ENCODE peak calls at places on chromosomes 16 and 17, in eight cellular contexts. One of them, this sample, is unnamed.
A peak's percentile ranks its signal among the peaks of the same experiment; 100 is the strongest.

GRCh38 chr17:79045830-79046500 is 22.0 kb downstream of the C1QTNF1 start:
- DNase-seq in body of pancreas: peak; percentile 76
- DNase-seq in endothelial cell of umbilical vein: peak; percentile 79
- DNase-seq in A549: peak; percentile 78
- DNase-seq in lower leg skin: no peak
- DNase-seq in NB4: peak; percentile 65
- DNase-seq in HCT116: peak; percentile 54
- DNase-seq in uterus: peak; percentile 79
- DNase-seq in this sample: peak; percentile 58

GRCh38 chr17:6549384-6550036 is 6.8 kb downstream of the PITPNM3 start:
- DNase-seq in body of pancreas: no peak
- DNase-seq in endothelial cell of umbilical vein: no peak
- DNase-seq in A549: no peak
- DNase-seq in lower leg skin: no peak
- DNase-seq in NB4: no peak
- DNase-seq in HCT116: no peak
- DNase-seq in uterus: no peak
- DNase-seq in this sample: no peak

GRCh38 chr17:73064084-73064938 is 28.2 kb downstream of the SLC39A11 start:
- DNase-seq in body of pancreas: peak; percentile 19
- DNase-seq in endothelial cell of umbilical vein: no peak
- DNase-seq in A549: no peak
- DNase-seq in lower leg skin: no peak
- DNase-seq in NB4: no peak
- DNase-seq in HCT116: no peak
- DNase-seq in uterus: no peak
- DNase-seq in this sample: peak; percentile 56

GRCh38 chr17:63497708-63498483 is 21.0 kb downstream of the ACE start:
- DNase-seq in body of pancreas: no peak
- DNase-seq in endothelial cell of umbilical vein: no peak
- DNase-seq in A549: peak; percentile 45
- DNase-seq in lower leg skin: no peak
- DNase-seq in NB4: peak; percentile 50
- DNase-seq in HCT116: peak; percentile 24
- DNase-seq in uterus: no peak
- DNase-seq in this sample: peak; percentile 25

GRCh38 chr17:80725532-80725931 is 180.9 kb downstream of the RPTOR start:
- DNase-seq in body of pancreas: no peak
- DNase-seq in endothelial cell of umbilical vein: no peak
- DNase-seq in A549: no peak
- DNase-seq in lower leg skin: no peak
- DNase-seq in NB4: no peak
- DNase-seq in HCT116: no peak
- DNase-seq in uterus: no peak
- DNase-seq in this sample: no peak

GRCh38 chr16:371729-372521 is 1.6 kb upstream of the MRPL28 start:
- DNase-seq in body of pancreas: no peak
- DNase-seq in endothelial cell of umbilical vein: no peak
- DNase-seq in A549: no peak
- DNase-seq in lower leg skin: no peak
- DNase-seq in NB4: no peak
- DNase-seq in HCT116: no peak
- DNase-seq in uterus: no peak
- DNase-seq in this sample: no peak

GRCh38 chr16:89187337-89188063 is 12.8 kb downstream of the SLC22A31 start:
- DNase-seq in body of pancreas: no peak
- DNase-seq in endothelial cell of umbilical vein: no peak
- DNase-seq in A549: peak; percentile 56
- DNase-seq in lower leg skin: no peak
- DNase-seq in NB4: peak; percentile 76
- DNase-seq in HCT116: no peak
- DNase-seq in uterus: no peak
- DNase-seq in this sample: peak; percentile 77

GRCh38 chr16:65441501-65441900 is 319.6 kb upstream of the CDH11 start:
- DNase-seq in body of pancreas: no peak
- DNase-seq in endothelial cell of umbilical vein: no peak
- DNase-seq in A549: no peak
- DNase-seq in lower leg skin: no peak
- DNase-seq in NB4: no peak
- DNase-seq in HCT116: no peak
- DNase-seq in uterus: no peak
- DNase-seq in this sample: no peak

GRCh38 chr16:630815-631405 is at the start of gene WFIKKN1:
- DNase-seq in body of pancreas: peak; percentile 55
- DNase-seq in endothelial cell of umbilical vein: no peak
- DNase-seq in A549: no peak
- DNase-seq in lower leg skin: no peak
- DNase-seq in NB4: no peak
- DNase-seq in HCT116: no peak
- DNase-seq in uterus: no peak
- DNase-seq in this sample: peak; percentile 42

GRCh38 chr17:1720856-1721386 is 3.6 kb upstream of the WDR81 start:
- DNase-seq in body of pancreas: peak; percentile 74
- DNase-seq in endothelial cell of umbilical vein: peak; percentile 58
- DNase-seq in A549: peak; percentile 81
- DNase-seq in lower leg skin: no peak
- DNase-seq in NB4: peak; percentile 55
- DNase-seq in HCT116: peak; percentile 61
- DNase-seq in uterus: peak; percentile 71
- DNase-seq in this sample: peak; percentile 71

GRCh38 chr16:58970775-58971174 is 236.7 kb upstream of the GOT2 start:
- DNase-seq in body of pancreas: no peak
- DNase-seq in endothelial cell of umbilical vein: no peak
- DNase-seq in A549: no peak
- DNase-seq in lower leg skin: no peak
- DNase-seq in NB4: no peak
- DNase-seq in HCT116: no peak
- DNase-seq in uterus: no peak
- DNase-seq in this sample: no peak

GRCh38 chr17:83194761-83195329 is 115.4 kb downstream of the METRNL start:
- DNase-seq in body of pancreas: no peak
- DNase-seq in endothelial cell of umbilical vein: no peak
- DNase-seq in A549: no peak
- DNase-seq in lower leg skin: peak; percentile 28
- DNase-seq in NB4: peak; percentile 60
- DNase-seq in HCT116: no peak
- DNase-seq in uterus: no peak
- DNase-seq in this sample: no peak

GRCh38 chr17:58911741-58912343 is 156.2 kb downstream of the PPM1E start:
- DNase-seq in body of pancreas: no peak
- DNase-seq in endothelial cell of umbilical vein: no peak
- DNase-seq in A549: no peak
- DNase-seq in lower leg skin: no peak
- DNase-seq in NB4: no peak
- DNase-seq in HCT116: peak; percentile 16
- DNase-seq in uterus: no peak
- DNase-seq in this sample: no peak

GRCh38 chr17:37729905-37730304 is 15.0 kb downstream of the HNF1B start:
- DNase-seq in body of pancreas: no peak
- DNase-seq in endothelial cell of umbilical vein: no peak
- DNase-seq in A549: no peak
- DNase-seq in lower leg skin: no peak
- DNase-seq in NB4: no peak
- DNase-seq in HCT116: no peak
- DNase-seq in uterus: no peak
- DNase-seq in this sample: no peak

GRCh38 chr17:21678451-21679081 is 13.8 kb upstream of the KCNJ18 start:
- DNase-seq in body of pancreas: no peak
- DNase-seq in endothelial cell of umbilical vein: no peak
- DNase-seq in A549: no peak
- DNase-seq in lower leg skin: no peak
- DNase-seq in NB4: no peak
- DNase-seq in HCT116: no peak
- DNase-seq in uterus: peak; percentile 13
- DNase-seq in this sample: no peak

GRCh38 chr16:80016689-80017088 is 416.2 kb upstream of the MAF start:
- DNase-seq in body of pancreas: no peak
- DNase-seq in endothelial cell of umbilical vein: no peak
- DNase-seq in A549: no peak
- DNase-seq in lower leg skin: no peak
- DNase-seq in NB4: no peak
- DNase-seq in HCT116: no peak
- DNase-seq in uterus: no peak
- DNase-seq in this sample: no peak

GRCh38 chr16:29029168-29029994 is 44.5 kb downstream of the LAT start:
- DNase-seq in body of pancreas: no peak
- DNase-seq in endothelial cell of umbilical vein: peak; percentile 40
- DNase-seq in A549: peak; percentile 81
- DNase-seq in lower leg skin: no peak
- DNase-seq in NB4: peak; percentile 97
- DNase-seq in HCT116: no peak
- DNase-seq in uterus: peak; percentile 27
- DNase-seq in this sample: no peak

GRCh38 chr16:47523342-47524006 is 62.3 kb downstream of the PHKB start:
- DNase-seq in body of pancreas: no peak
- DNase-seq in endothelial cell of umbilical vein: peak; percentile 47
- DNase-seq in A549: peak; percentile 21
- DNase-seq in lower leg skin: no peak
- DNase-seq in NB4: peak; percentile 65
- DNase-seq in HCT116: no peak
- DNase-seq in uterus: no peak
- DNase-seq in this sample: no peak

GRCh38 chr17:7583253-7584109 is at the start of gene MPDU1:
- DNase-seq in body of pancreas: peak; percentile 96
- DNase-seq in endothelial cell of umbilical vein: peak; percentile 98
- DNase-seq in A549: peak; percentile 97
- DNase-seq in lower leg skin: peak; percentile 96
- DNase-seq in NB4: peak; percentile 95
- DNase-seq in HCT116: peak; percentile 90
- DNase-seq in uterus: peak; percentile 98
- DNase-seq in this sample: peak; percentile 98

GRCh38 chr16:55965099-55965498 is 89.9 kb upstream of the CES5A start:
- DNase-seq in body of pancreas: no peak
- DNase-seq in endothelial cell of umbilical vein: no peak
- DNase-seq in A549: no peak
- DNase-seq in lower leg skin: no peak
- DNase-seq in NB4: no peak
- DNase-seq in HCT116: no peak
- DNase-seq in uterus: no peak
- DNase-seq in this sample: no peak

GRCh38 chr17:65474658-65475057 is 86.8 kb downstream of the AXIN2 start:
- DNase-seq in body of pancreas: no peak
- DNase-seq in endothelial cell of umbilical vein: no peak
- DNase-seq in A549: peak; percentile 26
- DNase-seq in lower leg skin: no peak
- DNase-seq in NB4: no peak
- DNase-seq in HCT116: peak; percentile 12
- DNase-seq in uterus: no peak
- DNase-seq in this sample: no peak

GRCh38 chr16:78633551-78633950 is 534.1 kb downstream of the WWOX start:
- DNase-seq in body of pancreas: no peak
- DNase-seq in endothelial cell of umbilical vein: no peak
- DNase-seq in A549: no peak
- DNase-seq in lower leg skin: no peak
- DNase-seq in NB4: no peak
- DNase-seq in HCT116: no peak
- DNase-seq in uterus: no peak
- DNase-seq in this sample: no peak

GRCh38 chr17:49565948-49566491 is 9.7 kb upstream of the NXPH3 start:
- DNase-seq in body of pancreas: peak; percentile 76
- DNase-seq in endothelial cell of umbilical vein: no peak
- DNase-seq in A549: no peak
- DNase-seq in lower leg skin: peak; percentile 73
- DNase-seq in NB4: no peak
- DNase-seq in HCT116: no peak
- DNase-seq in uterus: peak; percentile 89
- DNase-seq in this sample: no peak

GRCh38 chr17:62637809-62638208 is 10.3 kb downstream of the MRC2 start:
- DNase-seq in body of pancreas: no peak
- DNase-seq in endothelial cell of umbilical vein: no peak
- DNase-seq in A549: no peak
- DNase-seq in lower leg skin: no peak
- DNase-seq in NB4: no peak
- DNase-seq in HCT116: peak; percentile 22
- DNase-seq in uterus: no peak
- DNase-seq in this sample: no peak

GRCh38 chr17:66835476-66835875 is 559 bp downstream of the CACNG5 start:
- DNase-seq in body of pancreas: no peak
- DNase-seq in endothelial cell of umbilical vein: no peak
- DNase-seq in A549: no peak
- DNase-seq in lower leg skin: no peak
- DNase-seq in NB4: no peak
- DNase-seq in HCT116: no peak
- DNase-seq in uterus: no peak
- DNase-seq in this sample: no peak

DNA sequence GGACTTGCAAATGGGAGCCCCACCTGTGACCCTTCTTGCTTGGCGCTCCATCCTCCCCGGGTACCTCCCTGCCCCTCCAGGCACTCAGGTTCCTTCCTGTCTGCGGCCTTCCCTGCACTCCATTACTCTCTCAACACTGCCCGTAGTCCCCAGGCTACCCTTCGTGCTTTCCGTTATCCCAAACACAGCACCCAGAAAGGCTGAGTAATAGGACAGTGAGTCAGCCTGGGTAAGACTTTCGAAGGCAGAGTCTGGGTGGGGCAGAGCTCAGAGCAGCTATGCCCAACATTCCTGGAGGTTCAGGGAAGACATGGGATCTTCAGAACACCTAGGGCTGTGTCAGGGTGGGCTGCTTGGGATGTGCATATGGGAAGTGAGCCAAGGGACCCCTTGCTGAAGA is 16.7 kb upstream of the C16orf74 start:
- DNase-seq in body of pancreas: no peak
- DNase-seq in endothelial cell of umbilical vein: peak; percentile 60
- DNase-seq in A549: peak; percentile 85
- DNase-seq in lower leg skin: no peak
- DNase-seq in NB4: peak; percentile 66
- DNase-seq in HCT116: peak; percentile 67
- DNase-seq in uterus: no peak
- DNase-seq in this sample: peak; percentile 36
- TF ChIP-seq POLR2A in body of pancreas: no peak
- TF ChIP-seq POLR2A in endothelial cell of umbilical vein: no peak
- TF ChIP-seq POLR2A in A549: no peak
- TF ChIP-seq POLR2A in lower leg skin: no peak
- TF ChIP-seq POLR2A in NB4: no peak
- TF ChIP-seq POLR2A in HCT116: no peak
- TF ChIP-seq POLR2A in uterus: no peak
- TF ChIP-seq POLR2A in this sample: no peak

GRCh38 chr17:17091856-17092756 is 49.8 kb downstream of the MPRIP start:
- DNase-seq in body of pancreas: no peak
- DNase-seq in endothelial cell of umbilical vein: no peak
- DNase-seq in A549: no peak
- DNase-seq in lower leg skin: no peak
- DNase-seq in NB4: peak; percentile 30
- DNase-seq in HCT116: no peak
- DNase-seq in uterus: no peak
- DNase-seq in this sample: no peak
- TF ChIP-seq POLR2A in body of pancreas: no peak
- TF ChIP-seq POLR2A in endothelial cell of umbilical vein: no peak
- TF ChIP-seq POLR2A in A549: no peak
- TF ChIP-seq POLR2A in lower leg skin: no peak
- TF ChIP-seq POLR2A in NB4: no peak
- TF ChIP-seq POLR2A in HCT116: no peak
- TF ChIP-seq POLR2A in uterus: no peak
- TF ChIP-seq POLR2A in this sample: no peak

GRCh38 chr17:44010966-44011647 is 3.7 kb downstream of the TMEM101 start:
- DNase-seq in body of pancreas: no peak
- DNase-seq in endothelial cell of umbilical vein: no peak
- DNase-seq in A549: no peak
- DNase-seq in lower leg skin: no peak
- DNase-seq in NB4: no peak
- DNase-seq in HCT116: no peak
- DNase-seq in uterus: no peak
- DNase-seq in this sample: no peak
- TF ChIP-seq POLR2A in body of pancreas: no peak
- TF ChIP-seq POLR2A in endothelial cell of umbilical vein: no peak
- TF ChIP-seq POLR2A in A549: no peak
- TF ChIP-seq POLR2A in lower leg skin: no peak
- TF ChIP-seq POLR2A in NB4: no peak
- TF ChIP-seq POLR2A in HCT116: no peak
- TF ChIP-seq POLR2A in uterus: no peak
- TF ChIP-seq POLR2A in this sample: no peak

GRCh38 chr16:74307383-74307782 is 10.8 kb downstream of the PSMD7 start:
- DNase-seq in body of pancreas: no peak
- DNase-seq in endothelial cell of umbilical vein: no peak
- DNase-seq in A549: no peak
- DNase-seq in lower leg skin: no peak
- DNase-seq in NB4: no peak
- DNase-seq in HCT116: no peak
- DNase-seq in uterus: no peak
- DNase-seq in this sample: no peak
- TF ChIP-seq POLR2A in body of pancreas: no peak
- TF ChIP-seq POLR2A in endothelial cell of umbilical vein: no peak
- TF ChIP-seq POLR2A in A549: no peak
- TF ChIP-seq POLR2A in lower leg skin: no peak
- TF ChIP-seq POLR2A in NB4: no peak
- TF ChIP-seq POLR2A in HCT116: no peak
- TF ChIP-seq POLR2A in uterus: no peak
- TF ChIP-seq POLR2A in this sample: no peak

This sample was measured in erythroblast.